ENCODE peak calls at places on chromosomes 3 and 15, in seven cellular contexts. O is WERI-Rb-1, P is MCF 10A, L is cardiac septum, R is sciatic nerve, V is HTR-8/SVneo, M is C1 segment of cervical spinal cord. Z is an unnamed sample.

GRCh38 chr3:10410383-10411002 is 89.6 kb upstream of the SEC13 start:
- DNase-seq in O (no peak), P (no peak), L (no peak), R (no peak), V (no peak), M (no peak), Z (no peak)

GRCh38 chr3:70554170-70554569 is 241.7 kb upstream of the MDFIC2 start:
- DNase-seq in O (no peak), P (no peak), L (no peak), R (no peak), V (no peak), M (no peak), Z (no peak)

GRCh38 chr15:76576526-76577279 is 240.1 kb downstream of the ISL2 start:
- DNase-seq in O (no peak), P (peak), L (peak), R (peak), V (no peak), M (peak), Z (no peak)

GRCh38 chr3:176463610-176464009 is 733.7 kb downstream of the TBL1XR1 start:
- DNase-seq in O (no peak), P (no peak), L (no peak), R (no peak), V (no peak), M (no peak), Z (no peak)

GRCh38 chr15:74312445-74313007 is 54.9 kb downstream of the CYP11A1 start:
- DNase-seq in O (peak), P (no peak), L (no peak), R (no peak), V (no peak), M (no peak), Z (no peak)

GRCh38 chr3:123329636-123330340 is 119.1 kb downstream of the ADCY5 start:
- DNase-seq in O (no peak), P (no peak), L (no peak), R (no peak), V (no peak), M (peak), Z (no peak)

GRCh38 chr15:31235298-31236183 is 91.1 kb upstream of the KLF13 start:
- DNase-seq in O (no peak), P (peak), L (peak), R (peak), V (no peak), M (no peak), Z (no peak)

GRCh38 chr15:64667736-64668161 is 107.6 kb downstream of the RBPMS2 start:
- DNase-seq in O (no peak), P (no peak), L (no peak), R (no peak), V (no peak), M (no peak), Z (no peak)

GRCh38 chr3:72487946-72488735 is 360.1 kb downstream of the SHQ1 start:
- DNase-seq in O (no peak), P (no peak), L (no peak), R (no peak), V (no peak), M (no peak), Z (no peak)

GRCh38 chr3:154192225-154192624 is 71.0 kb downstream of the ARHGEF26 start:
- DNase-seq in O (no peak), P (no peak), L (no peak), R (no peak), V (no peak), M (no peak), Z (no peak)

GRCh38 chr15:51737538-51738305 is at the start of gene LYSMD2:
- DNase-seq in O (peak), P (peak), L (peak), R (peak), V (peak), M (peak), Z (peak)

GRCh38 chr3:97613139-97613538 is 151.4 kb upstream of the ARL6 start:
- DNase-seq in O (no peak), P (no peak), L (no peak), R (no peak), V (no peak), M (no peak), Z (no peak)

GRCh38 chr3:139934557-139935070 is 371 bp upstream of the CLSTN2 start:
- DNase-seq in O (peak), P (no peak), L (peak), R (peak), V (peak), M (peak), Z (no peak)

GRCh38 chr3:50652709-50653108 is 22.0 kb upstream of the DOCK3 start:
- DNase-seq in O (peak), P (peak), L (no peak), R (no peak), V (peak), M (no peak), Z (peak)

GRCh38 chr15:34794590-34795206 is 651 bp downstream of the ACTC1 start:
- DNase-seq in O (no peak), P (no peak), L (no peak), R (no peak), V (no peak), M (no peak), Z (no peak)

GRCh38 chr15:67809866-67810265 is 15.4 kb upstream of the SKOR1 start:
- DNase-seq in O (no peak), P (no peak), L (peak), R (no peak), V (no peak), M (no peak), Z (no peak)

GRCh38 chr15:50698101-50698500 is 11.5 kb upstream of the TRPM7 start:
- DNase-seq in O (no peak), P (no peak), L (no peak), R (no peak), V (no peak), M (no peak), Z (no peak)

GRCh38 chr3:124812291-124813265 is 74.6 kb downstream of the ITGB5 start:
- DNase-seq in O (no peak), P (peak), L (peak), R (peak), V (peak), M (no peak), Z (peak)

GRCh38 chr3:72274511-72275295 is 489.8 kb upstream of the PROK2 start:
- DNase-seq in O (peak), P (peak), L (no peak), R (no peak), V (no peak), M (peak), Z (no peak)

GRCh38 chr3:15438988-15439387 is 11.6 kb downstream of the EAF1 start:
- DNase-seq in O (no peak), P (peak), L (no peak), R (no peak), V (no peak), M (no peak), Z (no peak)

GRCh38 chr3:120423432-120423831 is 27.4 kb downstream of the FSTL1 start:
- DNase-seq in O (no peak), P (no peak), L (no peak), R (no peak), V (no peak), M (no peak), Z (no peak)

GRCh38 chr3:123871946-123872345 is 12.2 kb downstream of the MYLK start:
- DNase-seq in O (no peak), P (peak), L (no peak), R (no peak), V (no peak), M (no peak), Z (no peak)

GRCh38 chr3:55937301-55937700 is 450.2 kb upstream of the WNT5A start:
- DNase-seq in O (no peak), P (no peak), L (no peak), R (no peak), V (no peak), M (no peak), Z (no peak)

Z was measured in RKO.